ENCODE peak calls at places on chromosomes 16 and 17, in four cellular contexts. One of them, this sample, is unnamed. For H3K9me3 and H3K27me3, the result is how much of the 10 kb centered on the place peaks cover.

GRCh38 chr17:2034806-2035548 is 5.0 kb downstream of the DPH1 start:
- DNase-seq in ascending aorta: no peak
- DNase-seq in H9: no peak
- DNase-seq in ovary: no peak
- DNase-seq in this sample: no peak

GRCh38 chr16:28985206-28985605 is 354 bp downstream of the LAT start:
- DNase-seq in ascending aorta: no peak
- DNase-seq in H9: no peak
- DNase-seq in ovary: no peak
- DNase-seq in this sample: no peak

GRCh38 chr17:42281571-42282096 is 5.4 kb upstream of the STAT5B start:
- DNase-seq in ascending aorta: no peak
- DNase-seq in H9: peak
- DNase-seq in ovary: peak
- DNase-seq in this sample: no peak

GRCh38 chr17:45246861-45247428 is 14.9 kb downstream of the SPATA32 start:
- DNase-seq in ascending aorta: no peak
- DNase-seq in H9: peak
- DNase-seq in ovary: peak
- DNase-seq in this sample: no peak

GRCh38 chr17:57463103-57463885 is 207.0 kb downstream of the MSI2 start:
- DNase-seq in ascending aorta: no peak
- DNase-seq in H9: no peak
- DNase-seq in ovary: no peak
- DNase-seq in this sample: no peak

GRCh38 chr17:6797718-6798351 is 21.8 kb downstream of the FBXO39 start:
- DNase-seq in ascending aorta: no peak
- DNase-seq in H9: no peak
- DNase-seq in ovary: no peak
- DNase-seq in this sample: no peak

GRCh38 chr16:54812229-54812628 is 118.4 kb upstream of the IRX5 start:
- DNase-seq in ascending aorta: no peak
- DNase-seq in H9: no peak
- DNase-seq in ovary: no peak
- DNase-seq in this sample: no peak

GRCh38 chr17:29572691-29573557 is 4.4 kb downstream of the TP53I13 start:
- DNase-seq in ascending aorta: peak
- DNase-seq in H9: peak
- DNase-seq in ovary: peak
- DNase-seq in this sample: peak

GRCh38 chr16:66480265-66481080 is 53.4 kb downstream of the BEAN1 start:
- DNase-seq in ascending aorta: peak
- DNase-seq in H9: peak
- DNase-seq in ovary: peak
- DNase-seq in this sample: no peak

GRCh38 chr17:69492410-69493071 is 78.0 kb downstream of the MAP2K6 start:
- DNase-seq in ascending aorta: no peak
- DNase-seq in H9: peak
- DNase-seq in ovary: no peak
- DNase-seq in this sample: no peak

GRCh38 chr17:73342057-73342522 is 30.3 kb upstream of the CDC42EP4 start:
- DNase-seq in ascending aorta: peak
- DNase-seq in H9: peak
- DNase-seq in ovary: peak
- DNase-seq in this sample: peak

GRCh38 chr16:2715519-2715918 is 4.5 kb downstream of the PRSS27 start:
- DNase-seq in ascending aorta: peak
- DNase-seq in H9: peak
- DNase-seq in ovary: peak
- DNase-seq in this sample: peak

GRCh38 chr16:51112311-51112710 is 38.8 kb downstream of the SALL1 start:
- DNase-seq in ascending aorta: no peak
- DNase-seq in H9: no peak
- DNase-seq in ovary: no peak
- DNase-seq in this sample: no peak

GRCh38 chr17:28993645-28994426 is 12.0 kb downstream of the SEZ6 start:
- DNase-seq in ascending aorta: no peak
- DNase-seq in H9: no peak
- DNase-seq in ovary: no peak
- DNase-seq in this sample: no peak

GRCh38 chr16:10405386-10405939 is 19.6 kb downstream of the ATF7IP2 start:
- DNase-seq in ascending aorta: no peak
- DNase-seq in H9: no peak
- DNase-seq in ovary: no peak
- DNase-seq in this sample: no peak

GRCh38 chr16:10408824-10409381 is 23.0 kb downstream of the ATF7IP2 start:
- DNase-seq in ascending aorta: no peak
- DNase-seq in H9: no peak
- DNase-seq in ovary: no peak
- DNase-seq in this sample: no peak

GRCh38 chr16:10402975-10403374 is 17.1 kb downstream of the ATF7IP2 start:
- DNase-seq in ascending aorta: no peak
- DNase-seq in H9: no peak
- DNase-seq in ovary: no peak
- DNase-seq in this sample: no peak
- H3K9me3 ChIP-seq in ascending aorta: under half
- H3K9me3 ChIP-seq in H9: under half
- H3K9me3 ChIP-seq in ovary: under half
- H3K9me3 ChIP-seq in this sample: under half

GRCh38 chr16:57801098-57801855 is 1.0 kb downstream of the KIFC3 start:
- DNase-seq in ascending aorta: no peak
- DNase-seq in H9: no peak
- DNase-seq in ovary: no peak
- DNase-seq in this sample: no peak
- TF ChIP-seq CTCF in ascending aorta: no peak
- TF ChIP-seq CTCF in H9: peak
- TF ChIP-seq CTCF in ovary: no peak
- TF ChIP-seq CTCF in this sample: no peak

DNA sequence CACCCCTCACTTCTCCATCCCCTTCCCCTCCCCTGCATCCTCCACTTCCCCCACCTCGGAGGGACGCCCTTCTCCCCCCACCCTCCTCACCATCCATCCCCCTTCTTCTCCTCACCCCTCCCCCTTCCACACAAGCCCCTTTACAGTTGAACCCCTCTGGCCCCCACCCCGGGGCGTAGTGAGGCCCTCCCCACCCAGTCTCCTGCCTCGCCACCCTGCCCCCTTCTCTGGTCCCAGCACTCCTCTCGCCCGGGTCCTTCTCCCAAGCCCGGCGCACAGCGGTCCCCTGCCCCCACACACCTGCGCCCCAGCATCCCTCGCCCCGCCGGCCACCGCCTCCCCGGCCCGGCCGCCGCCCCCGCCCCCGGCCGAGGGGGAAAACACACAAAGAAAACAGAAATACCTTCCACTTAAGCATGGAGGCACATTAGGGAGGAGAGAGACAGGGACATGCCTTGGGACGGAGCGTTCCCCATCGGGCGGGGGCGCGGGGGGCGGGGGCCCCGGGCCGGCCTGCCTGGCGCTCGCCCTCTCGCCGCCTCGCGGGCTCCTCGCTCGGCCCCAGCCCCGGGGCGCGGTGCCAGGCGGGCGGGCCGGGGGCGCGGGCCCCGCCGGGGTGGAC is 411 bp downstream of the SRCIN1 start:
- DNase-seq in ascending aorta: no peak
- DNase-seq in H9: peak
- DNase-seq in ovary: no peak
- DNase-seq in this sample: no peak
- H3K27me3 ChIP-seq in ascending aorta: under half
- H3K27me3 ChIP-seq in H9: under half
- H3K27me3 ChIP-seq in ovary: under half
- H3K27me3 ChIP-seq in this sample: half or more

GRCh38 chr17:59890720-59891119 is 2.0 kb downstream of the TUBD1 start:
- DNase-seq in ascending aorta: no peak
- DNase-seq in H9: no peak
- DNase-seq in ovary: no peak
- DNase-seq in this sample: no peak
- H3K9me3 ChIP-seq in ascending aorta: under half
- H3K9me3 ChIP-seq in H9: under half
- H3K9me3 ChIP-seq in ovary: under half
- H3K9me3 ChIP-seq in this sample: under half